ENCODE peak calls at places on chromosomes 16 and 17, in eight cellular contexts. One of them, this sample, is unnamed.

GRCh38 chr17:73929860-73930430 is 273.5 kb upstream of the RPL38 start:
- DNase-seq in heart left ventricle: no peak
- DNase-seq in epithelial cell of proximal tubule: no peak
- DNase-seq in upper lobe of right lung: no peak
- DNase-seq in RWPE1: no peak
- DNase-seq in CD4-positive, alpha-beta T cell: no peak
- DNase-seq in fibroblast of lung: no peak
- DNase-seq in tibial artery: no peak
- DNase-seq in this sample: no peak

GRCh38 chr16:71846443-71846842 is 667 bp downstream of the ATXN1L start:
- DNase-seq in heart left ventricle: no peak
- DNase-seq in RWPE1: peak; percentile 18
- DNase-seq in upper lobe of right lung: no peak
- DNase-seq in epithelial cell of proximal tubule: no peak
- DNase-seq in CD4-positive, alpha-beta T cell: no peak
- DNase-seq in tibial artery: no peak
- DNase-seq in fibroblast of lung: peak; percentile 20
- DNase-seq in this sample: no peak

GRCh38 chr16:68444058-68444657 is 4.2 kb downstream of the SMPD3 start:
- DNase-seq in epithelial cell of proximal tubule: no peak
- DNase-seq in heart left ventricle: peak; percentile 33
- DNase-seq in upper lobe of right lung: no peak
- DNase-seq in CD4-positive, alpha-beta T cell: no peak
- DNase-seq in fibroblast of lung: peak; percentile 28
- DNase-seq in tibial artery: no peak
- DNase-seq in RWPE1: peak; percentile 49
- DNase-seq in this sample: peak; percentile 24

GRCh38 chr16:74726736-74727135 is 26.1 kb upstream of the MLKL start:
- DNase-seq in fibroblast of lung: no peak
- DNase-seq in RWPE1: no peak
- DNase-seq in upper lobe of right lung: no peak
- DNase-seq in tibial artery: no peak
- DNase-seq in heart left ventricle: no peak
- DNase-seq in CD4-positive, alpha-beta T cell: no peak
- DNase-seq in epithelial cell of proximal tubule: no peak
- DNase-seq in this sample: no peak

GRCh38 chr17:64148699-64149098 is 18.8 kb upstream of the ERN1 start:
- DNase-seq in upper lobe of right lung: no peak
- DNase-seq in RWPE1: no peak
- DNase-seq in epithelial cell of proximal tubule: no peak
- DNase-seq in heart left ventricle: peak; percentile 70
- DNase-seq in CD4-positive, alpha-beta T cell: no peak
- DNase-seq in tibial artery: no peak
- DNase-seq in fibroblast of lung: no peak
- DNase-seq in this sample: no peak

GRCh38 chr17:32909787-32910369 is 18.1 kb upstream of the TMEM98 start:
- DNase-seq in RWPE1: peak; percentile 70
- DNase-seq in heart left ventricle: peak; percentile 62
- DNase-seq in tibial artery: peak; percentile 88
- DNase-seq in upper lobe of right lung: no peak
- DNase-seq in epithelial cell of proximal tubule: peak; percentile 58
- DNase-seq in CD4-positive, alpha-beta T cell: no peak
- DNase-seq in fibroblast of lung: peak; percentile 87
- DNase-seq in this sample: peak; percentile 72

GRCh38 chr17:9217151-9218067 is 196.1 kb downstream of the NTN1 start:
- DNase-seq in upper lobe of right lung: no peak
- DNase-seq in fibroblast of lung: peak; percentile 72
- DNase-seq in CD4-positive, alpha-beta T cell: no peak
- DNase-seq in RWPE1: peak; percentile 25
- DNase-seq in epithelial cell of proximal tubule: no peak
- DNase-seq in heart left ventricle: no peak
- DNase-seq in tibial artery: no peak
- DNase-seq in this sample: no peak

GRCh38 chr17:57266842-57267241 is 10.5 kb downstream of the MSI2 start:
- DNase-seq in heart left ventricle: no peak
- DNase-seq in tibial artery: no peak
- DNase-seq in upper lobe of right lung: no peak
- DNase-seq in fibroblast of lung: no peak
- DNase-seq in RWPE1: no peak
- DNase-seq in epithelial cell of proximal tubule: no peak
- DNase-seq in CD4-positive, alpha-beta T cell: no peak
- DNase-seq in this sample: no peak

GRCh38 chr17:67248291-67248690 is 3.3 kb upstream of the HELZ start:
- DNase-seq in epithelial cell of proximal tubule: no peak
- DNase-seq in upper lobe of right lung: no peak
- DNase-seq in fibroblast of lung: no peak
- DNase-seq in tibial artery: no peak
- DNase-seq in CD4-positive, alpha-beta T cell: no peak
- DNase-seq in RWPE1: no peak
- DNase-seq in heart left ventricle: no peak
- DNase-seq in this sample: no peak

GRCh38 chr16:54936979-54937672 is 6.5 kb downstream of the IRX5 start:
- DNase-seq in epithelial cell of proximal tubule: no peak
- DNase-seq in RWPE1: no peak
- DNase-seq in heart left ventricle: peak; percentile 61
- DNase-seq in tibial artery: no peak
- DNase-seq in upper lobe of right lung: peak; percentile 90
- DNase-seq in fibroblast of lung: no peak
- DNase-seq in CD4-positive, alpha-beta T cell: no peak
- DNase-seq in this sample: peak; percentile 64
- TF ChIP-seq CTCF in epithelial cell of proximal tubule: peak; percentile 65
- TF ChIP-seq CTCF in RWPE1: peak; percentile 35
- TF ChIP-seq CTCF in heart left ventricle: peak; percentile 60
- TF ChIP-seq CTCF in tibial artery: no peak
- TF ChIP-seq CTCF in upper lobe of right lung: peak; percentile 54
- TF ChIP-seq CTCF in fibroblast of lung: peak; percentile 34
- TF ChIP-seq CTCF in CD4-positive, alpha-beta T cell: no peak
- TF ChIP-seq CTCF in this sample: peak; percentile 92

GRCh38 chr17:45104907-45105624 is 27.2 kb downstream of the PLCD3 start:
- DNase-seq in tibial artery: no peak
- DNase-seq in fibroblast of lung: no peak
- DNase-seq in CD4-positive, alpha-beta T cell: no peak
- DNase-seq in RWPE1: no peak
- DNase-seq in epithelial cell of proximal tubule: no peak
- DNase-seq in heart left ventricle: no peak
- DNase-seq in upper lobe of right lung: no peak
- DNase-seq in this sample: no peak
- TF ChIP-seq CTCF in tibial artery: no peak
- TF ChIP-seq CTCF in fibroblast of lung: no peak
- TF ChIP-seq CTCF in CD4-positive, alpha-beta T cell: no peak
- TF ChIP-seq CTCF in RWPE1: no peak
- TF ChIP-seq CTCF in epithelial cell of proximal tubule: peak; percentile 22
- TF ChIP-seq CTCF in heart left ventricle: no peak
- TF ChIP-seq CTCF in upper lobe of right lung: no peak
- TF ChIP-seq CTCF in this sample: no peak

GRCh38 chr17:38815576-38816193 is 9.4 kb downstream of the CWC25 start:
- DNase-seq in upper lobe of right lung: no peak
- DNase-seq in epithelial cell of proximal tubule: peak; percentile 73
- DNase-seq in RWPE1: peak; percentile 45
- DNase-seq in tibial artery: no peak
- DNase-seq in fibroblast of lung: peak; percentile 22
- DNase-seq in heart left ventricle: no peak
- DNase-seq in CD4-positive, alpha-beta T cell: no peak
- DNase-seq in this sample: no peak
- TF ChIP-seq CTCF in upper lobe of right lung: no peak
- TF ChIP-seq CTCF in epithelial cell of proximal tubule: peak; percentile 64
- TF ChIP-seq CTCF in RWPE1: no peak
- TF ChIP-seq CTCF in tibial artery: no peak
- TF ChIP-seq CTCF in fibroblast of lung: peak; percentile 32
- TF ChIP-seq CTCF in heart left ventricle: no peak
- TF ChIP-seq CTCF in CD4-positive, alpha-beta T cell: no peak
- TF ChIP-seq CTCF in this sample: peak; percentile 2

GRCh38 chr17:78432226-78432894 is 53.9 kb downstream of the PGS1 start:
- DNase-seq in fibroblast of lung: no peak
- DNase-seq in upper lobe of right lung: no peak
- DNase-seq in RWPE1: no peak
- DNase-seq in heart left ventricle: no peak
- DNase-seq in epithelial cell of proximal tubule: no peak
- DNase-seq in CD4-positive, alpha-beta T cell: no peak
- DNase-seq in tibial artery: no peak
- DNase-seq in this sample: no peak

GRCh38 chr17:78435330-78436005 is 57.0 kb downstream of the PGS1 start:
- DNase-seq in heart left ventricle: no peak
- DNase-seq in RWPE1: no peak
- DNase-seq in CD4-positive, alpha-beta T cell: no peak
- DNase-seq in upper lobe of right lung: no peak
- DNase-seq in fibroblast of lung: no peak
- DNase-seq in tibial artery: no peak
- DNase-seq in epithelial cell of proximal tubule: no peak
- DNase-seq in this sample: no peak

GRCh38 chr17:78432929-78433727 is 54.7 kb downstream of the PGS1 start:
- DNase-seq in upper lobe of right lung: no peak
- DNase-seq in heart left ventricle: no peak
- DNase-seq in RWPE1: no peak
- DNase-seq in CD4-positive, alpha-beta T cell: no peak
- DNase-seq in fibroblast of lung: no peak
- DNase-seq in tibial artery: no peak
- DNase-seq in epithelial cell of proximal tubule: no peak
- DNase-seq in this sample: no peak

GRCh38 chr17:78434455-78435329 is 56.2 kb downstream of the PGS1 start:
- DNase-seq in heart left ventricle: no peak
- DNase-seq in CD4-positive, alpha-beta T cell: no peak
- DNase-seq in fibroblast of lung: no peak
- DNase-seq in upper lobe of right lung: no peak
- DNase-seq in epithelial cell of proximal tubule: no peak
- DNase-seq in RWPE1: no peak
- DNase-seq in tibial artery: no peak
- DNase-seq in this sample: no peak

GRCh38 chr17:78433780-78434335 is 55.4 kb downstream of the PGS1 start:
- DNase-seq in tibial artery: no peak
- DNase-seq in heart left ventricle: no peak
- DNase-seq in upper lobe of right lung: no peak
- DNase-seq in RWPE1: no peak
- DNase-seq in fibroblast of lung: no peak
- DNase-seq in epithelial cell of proximal tubule: no peak
- DNase-seq in CD4-positive, alpha-beta T cell: no peak
- DNase-seq in this sample: no peak
- TF ChIP-seq CTCF in tibial artery: no peak
- TF ChIP-seq CTCF in heart left ventricle: no peak
- TF ChIP-seq CTCF in upper lobe of right lung: no peak
- TF ChIP-seq CTCF in RWPE1: no peak
- TF ChIP-seq CTCF in fibroblast of lung: no peak
- TF ChIP-seq CTCF in epithelial cell of proximal tubule: no peak
- TF ChIP-seq CTCF in CD4-positive, alpha-beta T cell: no peak
- TF ChIP-seq CTCF in this sample: no peak

DNA sequence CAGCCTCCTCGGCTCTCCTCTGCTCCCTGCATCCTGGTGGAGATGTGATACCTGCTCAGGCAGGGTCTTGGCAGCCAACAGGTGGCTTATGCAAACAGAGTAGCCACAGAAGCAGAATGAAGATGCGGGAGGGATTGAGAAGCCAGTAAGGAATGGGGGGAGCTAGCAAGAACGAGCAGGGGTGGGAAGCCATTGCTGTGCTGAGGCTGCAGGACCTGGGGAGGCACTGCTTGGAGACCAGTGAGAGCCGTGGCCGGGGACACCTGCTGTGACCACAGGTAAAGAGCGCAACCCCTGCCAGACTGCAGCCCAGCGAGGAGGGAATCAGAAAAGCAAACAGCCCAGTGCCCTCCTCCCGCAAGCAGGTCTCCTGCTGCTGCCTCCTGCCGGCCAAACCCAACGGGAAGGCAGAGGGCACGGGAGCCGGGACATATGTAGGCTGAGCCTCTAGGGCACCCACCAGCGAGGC is 14.7 kb downstream of the AIPL1 start:
- DNase-seq in epithelial cell of proximal tubule: no peak
- DNase-seq in upper lobe of right lung: peak; percentile 66
- DNase-seq in heart left ventricle: no peak
- DNase-seq in RWPE1: no peak
- DNase-seq in CD4-positive, alpha-beta T cell: peak; percentile 25
- DNase-seq in fibroblast of lung: no peak
- DNase-seq in tibial artery: no peak
- DNase-seq in this sample: peak; percentile 57
- TF ChIP-seq CTCF in epithelial cell of proximal tubule: peak; percentile 59
- TF ChIP-seq CTCF in upper lobe of right lung: no peak
- TF ChIP-seq CTCF in heart left ventricle: no peak
- TF ChIP-seq CTCF in RWPE1: peak; percentile 19
- TF ChIP-seq CTCF in CD4-positive, alpha-beta T cell: no peak
- TF ChIP-seq CTCF in fibroblast of lung: peak; percentile 47
- TF ChIP-seq CTCF in tibial artery: no peak
- TF ChIP-seq CTCF in this sample: peak; percentile 75

DNA sequence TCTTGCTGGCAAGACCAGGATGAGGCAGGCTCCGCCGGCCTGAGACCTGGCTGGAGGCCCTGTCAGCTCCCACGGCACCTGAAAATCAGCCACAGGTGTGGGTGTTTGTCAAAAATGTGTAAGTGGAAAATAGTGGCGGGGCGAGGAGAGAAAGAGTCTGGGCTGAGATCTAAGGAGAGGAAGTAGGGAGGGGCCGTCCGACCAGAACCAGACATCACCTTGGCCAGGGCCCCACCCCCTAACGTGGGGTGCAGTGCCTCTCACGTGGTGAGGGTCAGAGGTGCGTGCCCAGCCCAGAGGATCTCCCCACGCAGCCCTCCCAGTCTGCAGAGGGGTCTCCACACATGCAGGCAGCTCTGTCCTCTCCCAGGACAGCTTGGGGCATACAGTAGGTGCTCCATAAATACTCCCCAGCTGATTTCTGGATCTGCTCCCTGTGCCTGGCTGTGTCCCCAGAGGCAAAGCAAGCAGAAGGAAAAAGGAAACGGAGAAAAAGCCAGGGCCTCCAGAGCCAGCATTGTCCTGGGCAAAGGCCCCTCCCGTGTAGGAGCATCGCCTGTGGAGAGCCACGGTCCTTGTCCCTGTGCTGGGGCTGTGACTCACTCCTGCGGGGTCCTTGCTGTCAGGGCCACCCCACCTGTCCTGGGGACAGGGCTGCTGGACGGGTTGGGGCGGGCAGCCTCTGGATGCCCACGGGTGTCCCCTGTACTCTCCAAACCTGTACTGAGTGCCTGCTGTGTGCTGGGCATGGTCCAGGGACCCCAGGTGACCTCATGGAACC is 16.7 kb downstream of the ZFPM1 start:
- DNase-seq in epithelial cell of proximal tubule: no peak
- DNase-seq in tibial artery: no peak
- DNase-seq in upper lobe of right lung: no peak
- DNase-seq in fibroblast of lung: no peak
- DNase-seq in RWPE1: no peak
- DNase-seq in CD4-positive, alpha-beta T cell: peak; percentile 62
- DNase-seq in heart left ventricle: no peak
- DNase-seq in this sample: no peak
- TF ChIP-seq CTCF in epithelial cell of proximal tubule: no peak
- TF ChIP-seq CTCF in tibial artery: no peak
- TF ChIP-seq CTCF in upper lobe of right lung: no peak
- TF ChIP-seq CTCF in fibroblast of lung: no peak
- TF ChIP-seq CTCF in RWPE1: no peak
- TF ChIP-seq CTCF in CD4-positive, alpha-beta T cell: no peak
- TF ChIP-seq CTCF in heart left ventricle: no peak
- TF ChIP-seq CTCF in this sample: no peak